ENCODE peak calls at places on chromosomes 16 and 17, in nine cellular contexts. A, U, Z, Y, D, J, O, F and Q are unnamed samples.

GRCh38 chr16:67184453-67185002 is 765 bp upstream of the MATCAP1 start:
- DNase-seq in A (no peak), U (no peak), Z (no peak), Y (no peak), D (no peak), J (no peak), O (no peak), F (no peak), Q (no peak)

GRCh38 chr17:51807460-51807859 is 351.1 kb downstream of the CA10 start:
- DNase-seq in A (no peak), U (no peak), Z (no peak), Y (no peak), D (no peak), J (no peak), O (no peak), F (no peak), Q (no peak)

GRCh38 chr17:15649861-15650391 is 30.4 kb upstream of the FBXW10B start:
- DNase-seq in A (peak; percentile 59), U (no peak), Z (no peak), Y (no peak), D (no peak), J (peak; percentile 75), O (peak; percentile 66), F (peak; percentile 43), Q (peak; percentile 64)

GRCh38 chr17:8312251-8312650 is 2.2 kb downstream of the ARHGEF15 start:
- DNase-seq in A (no peak), U (no peak), Z (no peak), Y (no peak), D (no peak), J (no peak), O (no peak), F (no peak), Q (no peak)

GRCh38 chr17:74055508-74056160 is 147.8 kb upstream of the RPL38 start:
- DNase-seq in A (no peak), U (no peak), Z (no peak), Y (no peak), D (no peak), J (no peak), O (no peak), F (no peak), Q (no peak)

GRCh38 chr16:56589141-56590039 is at the start of gene MT3:
- DNase-seq in A (peak; percentile 39), U (peak; percentile 12), Z (no peak), Y (peak; percentile 14), D (no peak), J (peak; percentile 29), O (peak; percentile 23), F (no peak), Q (no peak)

GRCh38 chr17:56598471-56598870 is 5.0 kb downstream of the NOG start:
- DNase-seq in A (no peak), U (no peak), Z (no peak), Y (no peak), D (no peak), J (no peak), O (peak; percentile 19), F (no peak), Q (no peak)

GRCh38 chr16:80346160-80346632 is 194.6 kb upstream of the DYNLRB2 start:
- DNase-seq in A (no peak), U (no peak), Z (no peak), Y (no peak), D (no peak), J (no peak), O (no peak), F (no peak), Q (no peak)

GRCh38 chr16:4489030-4489429 is 12.8 kb downstream of the HMOX2 start:
- DNase-seq in A (no peak), U (no peak), Z (no peak), Y (no peak), D (no peak), J (no peak), O (peak; percentile 32), F (no peak), Q (no peak)

GRCh38 chr16:50390914-50391700 is 22.3 kb upstream of the BRD7 start:
- DNase-seq in A (no peak), U (no peak), Z (no peak), Y (no peak), D (no peak), J (no peak), O (no peak), F (no peak), Q (peak; percentile 84)

GRCh38 chr16:56603589-56603988 is 4.8 kb upstream of the MT2A start:
- DNase-seq in A (peak; percentile 45), U (no peak), Z (no peak), Y (no peak), D (no peak), J (peak; percentile 64), O (peak; percentile 64), F (peak; percentile 58), Q (no peak)

GRCh38 chr16:75175074-75175473 is 26.8 kb downstream of the ZFP1 start:
- DNase-seq in A (no peak), U (no peak), Z (no peak), Y (no peak), D (no peak), J (no peak), O (no peak), F (no peak), Q (no peak)

GRCh38 chr16:30924797-30925645 is 1.6 kb downstream of the FBXL19 start:
- DNase-seq in A (no peak), U (no peak), Z (no peak), Y (no peak), D (no peak), J (no peak), O (no peak), F (no peak), Q (no peak)

GRCh38 chr17:2709173-2709661 is 2.3 kb downstream of the CLUH start:
- DNase-seq in A (peak; percentile 56), U (no peak), Z (no peak), Y (no peak), D (no peak), J (no peak), O (no peak), F (no peak), Q (peak; percentile 91)

GRCh38 chr16:49575352-49576172 is 202.0 kb downstream of the C16orf78 start:
- DNase-seq in A (no peak), U (no peak), Z (no peak), Y (no peak), D (no peak), J (no peak), O (peak; percentile 3), F (peak; percentile 41), Q (peak; percentile 31)

GRCh38 chr16:88743693-88744519 is 37.6 kb downstream of the CTU2 start:
- DNase-seq in A (peak; percentile 84), U (peak; percentile 69), Z (peak; percentile 65), Y (peak; percentile 76), D (peak; percentile 75), J (peak; percentile 77), O (peak; percentile 52), F (peak; percentile 82), Q (peak; percentile 95)

GRCh38 chr16:66662445-66663194 is 33.9 kb downstream of the CMTM4 start:
- DNase-seq in A (no peak), U (no peak), Z (no peak), Y (no peak), D (no peak), J (peak; percentile 59), O (peak; percentile 47), F (no peak), Q (peak; percentile 64)

GRCh38 chr17:66464921-66465320 is 162.5 kb downstream of the PRKCA start:
- DNase-seq in A (no peak), U (no peak), Z (no peak), Y (no peak), D (no peak), J (no peak), O (no peak), F (no peak), Q (no peak)

GRCh38 chr16:85137323-85138072 is 25.2 kb upstream of the CIBAR2 start:
- DNase-seq in A (peak; percentile 94), U (no peak), Z (no peak), Y (no peak), D (no peak), J (peak; percentile 73), O (peak; percentile 89), F (peak; percentile 95), Q (peak; percentile 90)

GRCh38 chr17:82851381-82851780 is 11.6 kb upstream of the ZNF750 start:
- DNase-seq in A (no peak), U (no peak), Z (no peak), Y (no peak), D (no peak), J (no peak), O (no peak), F (no peak), Q (no peak)